ENCODE peak calls at places on chromosomes 6 and 20, in nine cellular contexts. One of them, this sample, is unnamed.

GRCh38 chr6:164345340-164345739 is 930.8 kb downstream of the QKI start:
- DNase-seq in ovary: no peak
- DNase-seq in A549: no peak
- DNase-seq in suprapubic skin: no peak
- DNase-seq in stomach: no peak
- DNase-seq in upper lobe of left lung: no peak
- DNase-seq in transverse colon: no peak
- DNase-seq in tibial nerve: no peak
- DNase-seq in GM12878: no peak
- DNase-seq in this sample: no peak

GRCh38 chr20:38806855-38807655 is 1.6 kb downstream of the PPP1R16B start:
- DNase-seq in ovary: no peak
- DNase-seq in A549: no peak
- DNase-seq in suprapubic skin: no peak
- DNase-seq in stomach: no peak
- DNase-seq in upper lobe of left lung: peak; percentile 13
- DNase-seq in transverse colon: peak; percentile 36
- DNase-seq in tibial nerve: no peak
- DNase-seq in GM12878: no peak
- DNase-seq in this sample: no peak

GRCh38 chr6:159874475-159874874 is 16.3 kb upstream of the MAS1 start:
- DNase-seq in ovary: peak; percentile 75
- DNase-seq in A549: no peak
- DNase-seq in suprapubic skin: no peak
- DNase-seq in stomach: peak; percentile 48
- DNase-seq in upper lobe of left lung: no peak
- DNase-seq in transverse colon: no peak
- DNase-seq in tibial nerve: no peak
- DNase-seq in GM12878: no peak
- DNase-seq in this sample: no peak

GRCh38 chr20:25117961-25118360 is 36.0 kb upstream of the VSX1 start:
- DNase-seq in ovary: no peak
- DNase-seq in A549: no peak
- DNase-seq in suprapubic skin: no peak
- DNase-seq in stomach: no peak
- DNase-seq in upper lobe of left lung: no peak
- DNase-seq in transverse colon: no peak
- DNase-seq in tibial nerve: no peak
- DNase-seq in GM12878: no peak
- DNase-seq in this sample: no peak

GRCh38 chr6:159852877-159853276 is 37.9 kb upstream of the MAS1 start:
- DNase-seq in ovary: no peak
- DNase-seq in A549: no peak
- DNase-seq in suprapubic skin: no peak
- DNase-seq in stomach: no peak
- DNase-seq in upper lobe of left lung: no peak
- DNase-seq in transverse colon: no peak
- DNase-seq in tibial nerve: no peak
- DNase-seq in GM12878: no peak
- DNase-seq in this sample: no peak

GRCh38 chr6:156427345-156427744 is 349.8 kb upstream of the ARID1B start:
- DNase-seq in ovary: no peak
- DNase-seq in A549: peak; percentile 3
- DNase-seq in suprapubic skin: peak; percentile 72
- DNase-seq in stomach: no peak
- DNase-seq in upper lobe of left lung: no peak
- DNase-seq in transverse colon: peak; percentile 18
- DNase-seq in tibial nerve: peak; percentile 14
- DNase-seq in GM12878: no peak
- DNase-seq in this sample: no peak

GRCh38 chr6:42454428-42454791 is 2.7 kb upstream of the TRERF1 start:
- DNase-seq in ovary: no peak
- DNase-seq in A549: no peak
- DNase-seq in suprapubic skin: peak; percentile 67
- DNase-seq in stomach: peak; percentile 69
- DNase-seq in upper lobe of left lung: peak; percentile 72
- DNase-seq in transverse colon: peak; percentile 36
- DNase-seq in tibial nerve: no peak
- DNase-seq in GM12878: no peak
- DNase-seq in this sample: no peak

GRCh38 chr6:44721954-44722578 is 334.6 kb downstream of the CDC5L start:
- DNase-seq in ovary: no peak
- DNase-seq in A549: no peak
- DNase-seq in suprapubic skin: no peak
- DNase-seq in stomach: no peak
- DNase-seq in upper lobe of left lung: no peak
- DNase-seq in transverse colon: no peak
- DNase-seq in tibial nerve: no peak
- DNase-seq in GM12878: no peak
- DNase-seq in this sample: no peak

GRCh38 chr6:897561-898207 is 204.7 kb upstream of the EXOC2 start:
- DNase-seq in ovary: no peak
- DNase-seq in A549: no peak
- DNase-seq in suprapubic skin: no peak
- DNase-seq in stomach: no peak
- DNase-seq in upper lobe of left lung: no peak
- DNase-seq in transverse colon: no peak
- DNase-seq in tibial nerve: no peak
- DNase-seq in GM12878: no peak
- DNase-seq in this sample: no peak

GRCh38 chr6:136317976-136318375 is 28.3 kb upstream of the BCLAF1 start:
- DNase-seq in ovary: no peak
- DNase-seq in A549: no peak
- DNase-seq in suprapubic skin: no peak
- DNase-seq in stomach: no peak
- DNase-seq in upper lobe of left lung: no peak
- DNase-seq in transverse colon: no peak
- DNase-seq in tibial nerve: no peak
- DNase-seq in GM12878: no peak
- DNase-seq in this sample: no peak

GRCh38 chr6:85641916-85642773 is 541 bp downstream of the SYNCRIP start:
- DNase-seq in ovary: peak; percentile 71
- DNase-seq in A549: no peak
- DNase-seq in suprapubic skin: peak; percentile 85
- DNase-seq in stomach: peak; percentile 48
- DNase-seq in upper lobe of left lung: peak; percentile 94
- DNase-seq in transverse colon: peak; percentile 54
- DNase-seq in tibial nerve: peak; percentile 17
- DNase-seq in GM12878: no peak
- DNase-seq in this sample: peak; percentile 79

GRCh38 chr20:43983359-43983758 is 68.7 kb downstream of the TOX2 start:
- DNase-seq in ovary: no peak
- DNase-seq in A549: no peak
- DNase-seq in suprapubic skin: peak; percentile 22
- DNase-seq in stomach: no peak
- DNase-seq in upper lobe of left lung: no peak
- DNase-seq in transverse colon: peak; percentile 80
- DNase-seq in tibial nerve: no peak
- DNase-seq in GM12878: no peak
- DNase-seq in this sample: no peak

GRCh38 chr6:155013457-155013876 is 18.4 kb downstream of the TIAM2 start:
- DNase-seq in ovary: no peak
- DNase-seq in A549: no peak
- DNase-seq in suprapubic skin: no peak
- DNase-seq in stomach: no peak
- DNase-seq in upper lobe of left lung: no peak
- DNase-seq in transverse colon: no peak
- DNase-seq in tibial nerve: no peak
- DNase-seq in GM12878: no peak
- DNase-seq in this sample: no peak

GRCh38 chr6:16758163-16758975 is 2.9 kb downstream of the ATXN1 start:
- DNase-seq in ovary: no peak
- DNase-seq in A549: no peak
- DNase-seq in suprapubic skin: no peak
- DNase-seq in stomach: no peak
- DNase-seq in upper lobe of left lung: no peak
- DNase-seq in transverse colon: no peak
- DNase-seq in tibial nerve: no peak
- DNase-seq in GM12878: no peak
- DNase-seq in this sample: no peak

GRCh38 chr6:20436719-20437118 is 35.0 kb downstream of the E2F3 start:
- DNase-seq in ovary: no peak
- DNase-seq in A549: no peak
- DNase-seq in suprapubic skin: no peak
- DNase-seq in stomach: no peak
- DNase-seq in upper lobe of left lung: no peak
- DNase-seq in transverse colon: no peak
- DNase-seq in tibial nerve: no peak
- DNase-seq in GM12878: no peak
- DNase-seq in this sample: no peak

GRCh38 chr6:20433929-20434328 is 32.2 kb downstream of the E2F3 start:
- DNase-seq in ovary: no peak
- DNase-seq in A549: no peak
- DNase-seq in suprapubic skin: no peak
- DNase-seq in stomach: no peak
- DNase-seq in upper lobe of left lung: no peak
- DNase-seq in transverse colon: no peak
- DNase-seq in tibial nerve: no peak
- DNase-seq in GM12878: no peak
- DNase-seq in this sample: no peak

GRCh38 chr6:20437639-20438038 is 36.0 kb downstream of the E2F3 start:
- DNase-seq in ovary: no peak
- DNase-seq in A549: no peak
- DNase-seq in suprapubic skin: no peak
- DNase-seq in stomach: no peak
- DNase-seq in upper lobe of left lung: no peak
- DNase-seq in transverse colon: no peak
- DNase-seq in tibial nerve: no peak
- DNase-seq in GM12878: no peak
- DNase-seq in this sample: no peak

GRCh38 chr6:20432692-20433091 is 31.0 kb downstream of the E2F3 start:
- DNase-seq in ovary: no peak
- DNase-seq in A549: no peak
- DNase-seq in suprapubic skin: no peak
- DNase-seq in stomach: no peak
- DNase-seq in upper lobe of left lung: no peak
- DNase-seq in transverse colon: no peak
- DNase-seq in tibial nerve: no peak
- DNase-seq in GM12878: no peak
- DNase-seq in this sample: no peak

DNA sequence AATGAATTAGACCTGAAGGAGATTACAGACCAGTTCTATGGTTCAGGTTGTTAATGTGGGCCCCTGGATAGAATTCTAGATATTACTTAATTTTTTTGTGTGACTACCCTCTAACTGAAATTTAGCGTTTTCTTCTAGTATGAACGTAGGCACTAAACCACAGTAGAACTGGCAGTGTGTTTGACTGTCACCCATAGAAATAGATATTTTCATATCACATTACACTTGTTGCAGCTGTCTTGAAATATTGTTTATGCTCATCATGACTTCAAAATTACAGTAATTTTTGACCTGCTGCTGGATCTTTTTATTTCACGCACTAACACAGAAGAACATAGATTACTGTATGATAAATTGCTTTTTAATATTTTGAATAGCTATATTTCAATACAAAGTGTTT is 31.6 kb downstream of the E2F3 start:
- DNase-seq in ovary: no peak
- DNase-seq in A549: no peak
- DNase-seq in suprapubic skin: no peak
- DNase-seq in stomach: no peak
- DNase-seq in upper lobe of left lung: no peak
- DNase-seq in transverse colon: no peak
- DNase-seq in tibial nerve: no peak
- DNase-seq in GM12878: no peak
- DNase-seq in this sample: no peak
- TF ChIP-seq EP300 in ovary: no peak
- TF ChIP-seq EP300 in A549: no peak
- TF ChIP-seq EP300 in suprapubic skin: no peak
- TF ChIP-seq EP300 in stomach: no peak
- TF ChIP-seq EP300 in upper lobe of left lung: no peak
- TF ChIP-seq EP300 in transverse colon: no peak
- TF ChIP-seq EP300 in tibial nerve: no peak
- TF ChIP-seq EP300 in GM12878: no peak
- TF ChIP-seq EP300 in this sample: no peak

GRCh38 chr6:139427199-139427598 is 52.8 kb upstream of the CITED2 start:
- DNase-seq in ovary: no peak
- DNase-seq in A549: no peak
- DNase-seq in suprapubic skin: no peak
- DNase-seq in stomach: no peak
- DNase-seq in upper lobe of left lung: no peak
- DNase-seq in transverse colon: no peak
- DNase-seq in tibial nerve: no peak
- DNase-seq in GM12878: no peak
- DNase-seq in this sample: no peak
- TF ChIP-seq EP300 in ovary: no peak
- TF ChIP-seq EP300 in A549: no peak
- TF ChIP-seq EP300 in suprapubic skin: no peak
- TF ChIP-seq EP300 in stomach: no peak
- TF ChIP-seq EP300 in upper lobe of left lung: no peak
- TF ChIP-seq EP300 in transverse colon: no peak
- TF ChIP-seq EP300 in tibial nerve: no peak
- TF ChIP-seq EP300 in GM12878: no peak
- TF ChIP-seq EP300 in this sample: no peak

GRCh38 chr6:34056301-34056700 is 89.6 kb downstream of the GRM4 start:
- DNase-seq in ovary: peak; percentile 79
- DNase-seq in A549: no peak
- DNase-seq in suprapubic skin: peak; percentile 70
- DNase-seq in stomach: peak; percentile 72
- DNase-seq in upper lobe of left lung: peak; percentile 94
- DNase-seq in transverse colon: peak; percentile 77
- DNase-seq in tibial nerve: peak; percentile 52
- DNase-seq in GM12878: no peak
- DNase-seq in this sample: peak; percentile 84
- TF ChIP-seq EP300 in ovary: no peak
- TF ChIP-seq EP300 in A549: no peak
- TF ChIP-seq EP300 in suprapubic skin: no peak
- TF ChIP-seq EP300 in stomach: no peak
- TF ChIP-seq EP300 in upper lobe of left lung: no peak
- TF ChIP-seq EP300 in transverse colon: no peak
- TF ChIP-seq EP300 in tibial nerve: no peak
- TF ChIP-seq EP300 in GM12878: no peak
- TF ChIP-seq EP300 in this sample: no peak

DNA sequence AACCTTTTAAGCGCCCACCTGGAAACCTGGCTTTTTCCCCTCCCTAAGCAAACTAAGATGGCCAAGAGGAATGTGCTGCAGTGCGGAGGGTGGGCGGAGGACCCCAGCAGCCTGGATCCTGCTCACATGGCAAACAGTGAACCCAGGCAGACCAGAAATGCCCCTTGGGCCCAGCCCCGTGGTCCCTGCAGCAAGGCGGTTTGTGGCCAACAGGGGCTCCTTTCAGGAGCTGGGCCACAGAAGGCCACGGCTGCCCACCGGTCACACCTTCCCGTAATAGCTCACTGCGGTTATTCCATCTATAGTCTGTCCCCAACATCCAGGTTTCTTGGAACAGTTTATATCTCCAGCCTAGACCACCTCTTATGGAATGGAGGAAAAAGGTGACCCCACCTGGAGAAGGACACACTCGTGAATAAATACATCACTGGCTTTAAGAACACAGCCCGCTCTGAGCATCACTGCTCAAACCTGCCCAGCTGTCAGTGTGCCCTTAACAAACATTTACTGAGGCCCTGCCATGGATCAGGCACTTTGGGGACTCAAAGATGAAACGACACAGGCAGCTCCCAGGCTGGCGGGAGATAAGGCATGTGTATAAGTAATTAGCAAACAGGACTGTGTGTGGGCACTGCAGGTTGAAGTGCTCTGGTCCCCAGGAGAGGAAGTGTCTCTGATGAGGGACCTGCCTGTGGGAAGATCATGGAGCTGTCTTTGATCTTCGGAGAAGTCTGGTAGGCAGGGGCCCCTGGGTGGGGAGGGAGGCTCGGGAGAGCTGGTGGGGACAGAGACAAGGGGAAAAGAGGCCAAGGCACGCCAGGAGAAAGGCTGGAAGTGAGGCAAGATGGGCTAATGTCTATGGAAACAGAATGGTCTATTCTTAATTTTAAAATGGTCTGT is 3.2 kb upstream of the TUBB1 start:
- DNase-seq in ovary: no peak
- DNase-seq in A549: no peak
- DNase-seq in suprapubic skin: no peak
- DNase-seq in stomach: no peak
- DNase-seq in upper lobe of left lung: peak; percentile 45
- DNase-seq in transverse colon: no peak
- DNase-seq in tibial nerve: no peak
- DNase-seq in GM12878: no peak
- DNase-seq in this sample: peak; percentile 26
- TF ChIP-seq EP300 in ovary: no peak
- TF ChIP-seq EP300 in A549: no peak
- TF ChIP-seq EP300 in suprapubic skin: no peak
- TF ChIP-seq EP300 in stomach: no peak
- TF ChIP-seq EP300 in upper lobe of left lung: no peak
- TF ChIP-seq EP300 in transverse colon: no peak
- TF ChIP-seq EP300 in tibial nerve: no peak
- TF ChIP-seq EP300 in GM12878: no peak
- TF ChIP-seq EP300 in this sample: no peak

This sample was measured in sigmoid colon.